ENCODE peak calls at places on chromosomes 3 and 15, in ten cellular contexts. H is CD4-positive, alpha-beta T cell; J is ovary; W is fibroblast of lung; O is Peyer's patch; B is foreskin keratinocyte; E is CD8-positive, alpha-beta memory T cell; Y is GM23248; Z is tibial nerve; M is heart left ventricle. V is an unnamed sample.

GRCh38 chr3:123483146-123483545 is 34.3 kb upstream of the ADCY5 start:
- DNase-seq in H (no peak), J (no peak), W (no peak), O (no peak), B (no peak), E (no peak), Y (no peak), Z (no peak), M (no peak), V (no peak)

GRCh38 chr3:23740517-23741402 is 65.0 kb upstream of the UBE2E1 start:
- DNase-seq in H (no peak), J (no peak), W (no peak), O (no peak), B (peak; percentile 92), E (no peak), Y (peak; percentile 64), Z (no peak), M (no peak), V (no peak)

GRCh38 chr3:56547486-56547885 is 9.5 kb upstream of the CCDC66 start:
- DNase-seq in H (no peak), J (no peak), W (peak; percentile 14), O (no peak), B (no peak), E (no peak), Y (peak; percentile 28), Z (no peak), M (no peak), V (no peak)

GRCh38 chr3:4749567-4750002 is 229.7 kb upstream of the BHLHE40 start:
- DNase-seq in H (no peak), J (no peak), W (no peak), O (no peak), B (no peak), E (no peak), Y (no peak), Z (no peak), M (no peak), V (no peak)

GRCh38 chr3:167941234-167941995 is 154.3 kb downstream of the GOLIM4 start:
- DNase-seq in H (no peak), J (no peak), W (peak; percentile 96), O (no peak), B (peak; percentile 77), E (no peak), Y (peak; percentile 83), Z (peak; percentile 62), M (no peak), V (no peak)

GRCh38 chr3:12506201-12506600 is 21.9 kb downstream of the TSEN2 start:
- DNase-seq in H (no peak), J (no peak), W (no peak), O (no peak), B (no peak), E (no peak), Y (no peak), Z (no peak), M (no peak), V (no peak)

GRCh38 chr3:88460369-88460768 is 310.6 kb downstream of the C3orf38 start:
- DNase-seq in H (no peak), J (no peak), W (no peak), O (no peak), B (no peak), E (no peak), Y (no peak), Z (no peak), M (no peak), V (no peak)

GRCh38 chr3:77041156-77041696 is 1.3 kb downstream of the ROBO2 start:
- DNase-seq in H (no peak), J (no peak), W (no peak), O (no peak), B (no peak), E (no peak), Y (no peak), Z (no peak), M (no peak), V (no peak)

GRCh38 chr3:72836923-72837322 is 11.3 kb downstream of the SHQ1 start:
- DNase-seq in H (no peak), J (peak; percentile 25), W (no peak), O (no peak), B (no peak), E (no peak), Y (peak; percentile 40), Z (no peak), M (peak; percentile 80), V (peak; percentile 74)

GRCh38 chr3:94285874-94286273 is 223.0 kb downstream of the NSUN3 start:
- DNase-seq in H (no peak), J (no peak), W (peak; percentile 3), O (no peak), B (peak; percentile 7), E (no peak), Y (peak; percentile 33), Z (no peak), M (no peak), V (no peak)

GRCh38 chr15:58309993-58310928 is 121.5 kb upstream of the LIPC start:
- DNase-seq in H (no peak), J (no peak), W (no peak), O (no peak), B (no peak), E (no peak), Y (no peak), Z (peak; percentile 26), M (peak; percentile 80), V (no peak)

GRCh38 chr3:111352585-111352984 is 189.4 kb upstream of the CD96 start:
- DNase-seq in H (no peak), J (no peak), W (peak; percentile 21), O (no peak), B (no peak), E (no peak), Y (no peak), Z (no peak), M (no peak), V (no peak)

GRCh38 chr3:180564676-180565075 is 37.3 kb upstream of the TTC14 start:
- DNase-seq in H (no peak), J (peak; percentile 70), W (no peak), O (no peak), B (no peak), E (no peak), Y (no peak), Z (no peak), M (no peak), V (no peak)

GRCh38 chr3:37996785-37997301 is 6.3 kb downstream of the VILL start:
- DNase-seq in H (peak; percentile 66), J (peak; percentile 77), W (peak; percentile 74), O (peak; percentile 80), B (peak; percentile 83), E (peak; percentile 75), Y (peak; percentile 81), Z (peak; percentile 88), M (no peak), V (no peak)

GRCh38 chr3:111252795-111253194 is 181.2 kb downstream of the NECTIN3 start:
- DNase-seq in H (no peak), J (no peak), W (peak; percentile 45), O (no peak), B (peak; percentile 50), E (no peak), Y (peak; percentile 59), Z (no peak), M (no peak), V (no peak)

GRCh38 chr3:9769426-9770275 is at the start of gene CAMK1:
- DNase-seq in H (peak; percentile 34), J (peak; percentile 88), W (peak; percentile 65), O (peak; percentile 53), B (no peak), E (peak; percentile 32), Y (peak; percentile 92), Z (peak; percentile 70), M (peak; percentile 93), V (no peak)
- H3K27ac ChIP-seq in H (no peak within 1 kb of the TSS), J (peak within 1 kb of the TSS; percentile 92), W (peak within 1 kb of the TSS; percentile 46), O (peak within 1 kb of the TSS; percentile 29), B (peak within 1 kb of the TSS; percentile 62), E (no peak within 1 kb of the TSS), Y (no peak within 1 kb of the TSS), Z (peak within 1 kb of the TSS; percentile 93), M (peak within 1 kb of the TSS; percentile 89), V (peak within 1 kb of the TSS; percentile 63)

GRCh38 chr3:175836622-175837021 is 977.5 kb downstream of the NAALADL2 start:
- DNase-seq in H (no peak), J (no peak), W (no peak), O (no peak), B (no peak), E (no peak), Y (no peak), Z (no peak), M (no peak), V (no peak)
- H3K27ac ChIP-seq in H (no peak overlapping the region), J (no peak overlapping the region), W (no peak overlapping the region), O (no peak overlapping the region), B (no peak overlapping the region), E (no peak overlapping the region), Y (no peak overlapping the region), Z (no peak overlapping the region), M (no peak overlapping the region), V (no peak overlapping the region)

GRCh38 chr3:188124184-188124583 is 29.8 kb upstream of the LPP start:
- DNase-seq in H (no peak), J (no peak), W (no peak), O (no peak), B (peak; percentile 47), E (no peak), Y (no peak), Z (no peak), M (no peak), V (no peak)
- H3K27ac ChIP-seq in H (no peak overlapping the region), J (no peak overlapping the region), W (no peak overlapping the region), O (no peak overlapping the region), B (no peak overlapping the region), E (no peak overlapping the region), Y (no peak overlapping the region), Z (peak overlapping the region; percentile 52), M (no peak overlapping the region), V (no peak overlapping the region)

DNA sequence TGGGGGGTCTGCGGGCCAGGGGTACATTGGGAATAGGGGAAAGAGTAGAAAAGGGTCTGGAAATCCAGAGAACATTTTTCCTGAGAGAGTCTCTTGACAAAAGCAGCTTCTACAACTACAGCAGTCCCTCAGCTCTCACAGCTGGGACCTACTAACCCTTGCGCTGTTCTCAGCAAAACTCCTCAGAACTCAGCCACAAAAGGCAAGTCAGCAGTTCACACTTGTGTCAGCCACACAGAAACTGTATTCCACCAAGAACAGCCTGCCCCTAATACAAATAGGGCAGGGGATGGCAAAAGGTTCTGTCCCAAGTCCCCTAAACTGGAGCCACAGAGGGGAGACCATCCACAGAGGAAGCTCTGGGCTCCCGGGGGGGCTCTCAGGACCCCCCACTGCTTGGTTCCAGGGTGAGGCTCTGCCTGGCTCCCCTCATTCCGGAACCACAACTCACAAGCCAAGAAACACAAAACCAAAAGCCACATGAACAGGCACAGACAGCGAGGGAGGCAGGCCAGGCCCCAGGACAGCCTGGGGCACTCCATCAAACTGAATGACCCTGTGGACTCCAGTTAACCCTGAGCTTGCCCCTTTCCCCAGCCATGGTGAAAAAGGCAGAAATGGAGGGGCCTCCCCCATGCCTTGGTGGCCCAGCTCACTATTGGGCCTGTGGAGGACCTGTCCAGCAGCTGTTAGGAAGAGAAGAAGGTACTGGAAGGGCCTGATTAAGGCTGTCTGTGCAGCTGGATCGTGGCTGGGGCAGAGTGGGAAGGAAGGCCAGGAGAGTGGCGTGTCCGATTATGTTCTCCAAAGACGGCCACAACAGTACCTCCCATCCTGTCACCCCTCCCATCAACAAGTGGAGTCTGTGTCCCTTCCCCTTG is 162.0 kb downstream of the CHSY1 start:
- DNase-seq in H (no peak), J (no peak), W (peak; percentile 62), O (no peak), B (no peak), E (no peak), Y (no peak), Z (no peak), M (no peak), V (no peak)
- H3K27ac ChIP-seq in H (no peak overlapping the region), J (peak overlapping the region; percentile 35), W (no peak overlapping the region), O (no peak overlapping the region), B (no peak overlapping the region), E (no peak overlapping the region), Y (no peak overlapping the region), Z (peak overlapping the region; percentile 76), M (no peak overlapping the region), V (no peak overlapping the region)